ENCODE peak calls at places on chromosomes 1 and 21, in seven cellular contexts. B, U, W, P, L, M and A are unnamed samples.

GRCh38 chr1:6148497-6149241 is 31.5 kb downstream of the CHD5 start:
- DNase-seq in M (no peak), U (no peak), P (peak; percentile 26), L (no peak), B (no peak), W (peak; percentile 94), A (no peak)

GRCh38 chr1:31064685-31065309 is 720 bp downstream of the PUM1 start:
- DNase-seq in P (peak; percentile 29), M (no peak), B (no peak), U (no peak), W (no peak), L (no peak), A (peak; percentile 31)

GRCh38 chr1:180643693-180644092 is 11.9 kb downstream of the XPR1 start:
- DNase-seq in L (no peak), U (no peak), W (no peak), P (peak; percentile 49), B (no peak), M (no peak), A (no peak)

GRCh38 chr1:205497351-205497750 is 7.1 kb upstream of the CDK18 start:
- DNase-seq in P (no peak), L (no peak), M (no peak), U (no peak), W (no peak), B (no peak), A (no peak)

GRCh38 chr1:235917267-235917811 is 50.6 kb upstream of the LYST start:
- DNase-seq in M (no peak), W (no peak), L (no peak), B (peak; percentile 91), P (peak; percentile 99), U (peak; percentile 95), A (peak; percentile 36)

GRCh38 chr1:199197695-199198094 is 558.9 kb downstream of the PTPRC start:
- DNase-seq in W (no peak), U (no peak), M (no peak), B (no peak), P (no peak), L (no peak), A (no peak)

GRCh38 chr1:6802893-6803292 is 17.6 kb downstream of the CAMTA1 start:
- DNase-seq in L (no peak), B (no peak), W (no peak), M (no peak), P (no peak), U (no peak), A (no peak)

GRCh38 chr1:206935491-206936067 is 10.7 kb downstream of the PIGR start:
- DNase-seq in U (peak; percentile 2), M (no peak), L (peak; percentile 83), W (peak; percentile 69), B (no peak), P (peak; percentile 47), A (peak; percentile 42)

GRCh38 chr21:45420623-45421041 is 15.7 kb downstream of the COL18A1 start:
- DNase-seq in B (peak; percentile 60), L (peak; percentile 57), W (no peak), M (no peak), P (no peak), U (no peak), A (no peak)

GRCh38 chr1:34597877-34598514 is 156.9 kb upstream of the GJB5 start:
- DNase-seq in P (peak; percentile 33), U (peak; percentile 16), B (no peak), M (no peak), L (peak; percentile 72), W (peak; percentile 89), A (peak; percentile 80)

GRCh38 chr1:85849660-85850059 is 141.4 kb upstream of the ZNHIT6 start:
- DNase-seq in W (no peak), L (no peak), M (no peak), B (no peak), U (no peak), P (no peak), A (no peak)

GRCh38 chr1:156376958-156377919 is 8.2 kb downstream of the RHBG start:
- DNase-seq in P (no peak), U (no peak), L (no peak), B (no peak), M (no peak), W (no peak), A (no peak)

GRCh38 chr1:232820431-232820830 is 15.2 kb downstream of the MAP10 start:
- DNase-seq in U (no peak), P (no peak), B (no peak), L (no peak), W (no peak), M (no peak), A (no peak)

GRCh38 chr1:75423136-75423535 is 187.8 kb downstream of the SLC44A5 start:
- DNase-seq in W (no peak), U (no peak), P (no peak), L (no peak), M (no peak), B (no peak), A (no peak)

GRCh38 chr1:7538033-7538432 is 233.1 kb upstream of the VAMP3 start:
- DNase-seq in P (peak; percentile 15), U (no peak), M (no peak), L (no peak), W (no peak), B (no peak), A (peak; percentile 51)

GRCh38 chr1:188386161-188386560 is 1557.4 kb downstream of the PLA2G4A start:
- DNase-seq in L (no peak), P (peak; percentile 68), B (no peak), M (no peak), U (no peak), W (no peak), A (no peak)

GRCh38 chr1:40861227-40862003 is 748 bp downstream of the CITED4 start:
- DNase-seq in M (no peak), P (peak; percentile 55), L (no peak), U (no peak), B (peak; percentile 76), W (peak; percentile 79), A (no peak)

GRCh38 chr1:180594723-180595122 is 36.0 kb downstream of the OVAAL start:
- DNase-seq in B (no peak), P (no peak), W (peak; percentile 25), M (no peak), L (peak; percentile 37), U (no peak), A (no peak)

GRCh38 chr1:195761102-195761501 is 847.1 kb downstream of the KCNT2 start:
- DNase-seq in W (no peak), M (no peak), L (no peak), B (no peak), P (no peak), U (no peak), A (no peak)

GRCh38 chr1:178060789-178061556 is 32.9 kb upstream of the RASAL2 start:
- DNase-seq in W (peak; percentile 47), P (peak; percentile 95), B (no peak), M (no peak), U (no peak), L (no peak), A (no peak)

GRCh38 chr1:18712254-18712605 is 81.6 kb downstream of the PAX7 start:
- DNase-seq in U (no peak), L (no peak), B (no peak), M (no peak), W (no peak), P (no peak), A (peak; percentile 98)

GRCh38 chr1:18714404-18715175 is 83.9 kb downstream of the PAX7 start:
- DNase-seq in B (no peak), U (no peak), M (no peak), L (peak; percentile 42), W (no peak), P (no peak), A (no peak)

GRCh38 chr1:18719786-18720436 is 89.3 kb downstream of the PAX7 start:
- DNase-seq in W (no peak), U (no peak), M (no peak), P (no peak), L (no peak), B (no peak), A (no peak)

GRCh38 chr1:18716785-18717678 is 86.4 kb downstream of the PAX7 start:
- DNase-seq in M (no peak), P (no peak), U (no peak), B (no peak), L (no peak), W (peak; percentile 63), A (no peak)

DNA sequence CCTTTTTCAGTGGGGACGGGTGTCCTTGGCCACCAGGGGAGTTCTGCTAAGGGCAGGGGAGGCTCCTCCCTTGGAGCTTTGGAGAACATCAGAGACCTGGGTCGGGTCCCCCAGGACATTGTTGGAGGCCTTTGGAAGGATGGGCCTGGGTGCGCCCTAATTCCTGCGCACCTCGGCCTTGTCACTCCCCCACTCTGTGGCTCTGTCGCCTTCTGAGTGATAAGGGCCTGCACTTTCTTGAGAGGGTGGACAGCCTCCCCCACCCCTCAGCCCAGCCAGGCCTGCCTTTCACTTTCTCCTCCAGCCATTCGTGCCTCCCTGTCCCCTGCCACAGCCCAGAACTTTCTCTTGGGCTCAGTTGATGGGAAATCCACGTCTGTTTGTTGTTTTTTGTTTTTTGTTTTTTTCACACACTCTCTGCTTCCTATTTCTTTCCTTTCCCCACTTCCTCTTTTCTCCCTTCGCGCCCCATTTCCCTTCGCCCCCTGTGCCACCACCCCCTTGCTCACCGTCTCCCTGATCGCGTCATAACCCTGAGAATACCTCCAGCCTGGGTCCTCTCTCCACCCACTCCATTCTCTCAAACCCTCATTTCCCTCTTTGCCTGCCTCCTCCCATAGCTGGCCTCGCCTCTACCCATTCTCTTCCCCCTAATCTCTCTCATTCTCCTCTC is 85.6 kb downstream of the PAX7 start:
- DNase-seq in W (no peak), M (no peak), P (no peak), L (no peak), U (no peak), B (no peak), A (no peak)
- H3K4me3 ChIP-seq in W (peak overlapping the region; percentile 63), M (no peak overlapping the region), P (no peak overlapping the region), L (no peak overlapping the region), U (no peak overlapping the region), B (no peak overlapping the region), A (peak overlapping the region; percentile 35)

GRCh38 chr21:33761104-33762036 is 119.1 kb downstream of the ITSN1 start:
- DNase-seq in W (no peak), M (no peak), P (peak; percentile 97), U (peak; percentile 95), B (no peak), L (peak; percentile 92), A (peak; percentile 88)
- H3K4me3 ChIP-seq in W (no peak overlapping the region), M (no peak overlapping the region), P (no peak overlapping the region), U (peak overlapping the region; percentile 25), B (no peak overlapping the region), L (peak overlapping the region; percentile 34), A (peak overlapping the region; percentile 11)

GRCh38 chr1:200243042-200243437 is 166.8 kb downstream of the ZNF281 start:
- DNase-seq in B (no peak), W (peak; percentile 55), P (no peak), U (no peak), L (no peak), M (no peak), A (no peak)
- H3K4me3 ChIP-seq in B (peak overlapping the region; percentile 20), W (no peak overlapping the region), P (no peak overlapping the region), U (peak overlapping the region; percentile 41), L (peak overlapping the region; percentile 45), M (no peak overlapping the region), A (no peak overlapping the region)

DNA sequence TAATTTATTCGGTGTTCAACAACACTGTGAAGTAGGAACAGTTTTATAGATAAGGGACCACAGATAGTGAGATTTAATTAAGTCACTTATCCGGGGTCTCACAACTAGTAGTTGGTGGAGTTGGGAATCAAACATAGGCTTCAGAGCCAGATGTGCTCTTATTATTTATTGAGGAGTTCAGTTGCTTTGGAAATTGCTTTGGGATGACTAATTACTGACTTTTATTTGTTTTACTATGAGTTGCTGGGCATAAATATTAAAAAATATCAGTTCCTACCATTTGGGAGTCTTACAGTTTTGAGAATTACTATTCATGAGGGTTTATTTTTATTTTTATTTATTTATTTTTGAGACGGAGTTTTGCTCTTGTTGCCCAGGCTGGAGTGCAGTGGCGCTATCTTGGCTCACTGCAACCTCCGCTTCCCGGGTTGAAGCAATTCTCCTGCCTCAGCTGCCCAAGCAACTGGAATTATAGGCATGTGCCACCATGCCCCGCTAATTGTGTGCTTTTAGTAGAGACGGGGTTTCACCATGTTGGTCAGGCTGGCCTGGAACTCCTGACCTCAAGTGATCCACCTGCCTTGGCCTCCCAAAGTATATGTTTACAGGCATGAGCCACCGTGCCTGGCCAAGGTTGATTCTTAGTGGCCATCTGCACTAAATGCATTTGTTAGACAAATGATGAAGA is 27.7 kb downstream of the THRAP3 start:
- DNase-seq in P (no peak), M (no peak), B (no peak), L (no peak), W (no peak), U (no peak), A (no peak)
- H3K4me3 ChIP-seq in P (no peak overlapping the region), M (no peak overlapping the region), B (no peak overlapping the region), L (no peak overlapping the region), W (no peak overlapping the region), U (no peak overlapping the region), A (no peak overlapping the region)